ENCODE peak calls at places on chromosomes 13 and 19, in eight cellular contexts. One of them, this sample, is unnamed.

GRCh38 chr13:96898855-96899254 is 95.4 kb downstream of the OXGR1 start:
- DNase-seq in skeletal muscle cell: no peak
- DNase-seq in activated naive CD4-positive, alpha-beta T cell: no peak
- DNase-seq in AG20443: no peak
- DNase-seq in naive B cell: no peak
- DNase-seq in GOT3: no peak
- DNase-seq in GM12865: no peak
- DNase-seq in stimulated activated CD8-positive, alpha-beta memory T cell treated with anti-CD3 and anti-CD28 coated beads, Interleukin-15, amount 100 ng/mL, for 4 hours: no peak
- DNase-seq in this sample: peak

GRCh38 chr13:105445793-105446192 is 1089.7 kb downstream of the EFNB2 start:
- DNase-seq in skeletal muscle cell: no peak
- DNase-seq in activated naive CD4-positive, alpha-beta T cell: no peak
- DNase-seq in AG20443: no peak
- DNase-seq in naive B cell: no peak
- DNase-seq in GOT3: no peak
- DNase-seq in GM12865: no peak
- DNase-seq in stimulated activated CD8-positive, alpha-beta memory T cell treated with anti-CD3 and anti-CD28 coated beads, Interleukin-15, amount 100 ng/mL, for 4 hours: no peak
- DNase-seq in this sample: no peak

GRCh38 chr13:73970413-73971055 is 163.7 kb downstream of the KLF12 start:
- DNase-seq in skeletal muscle cell: peak
- DNase-seq in activated naive CD4-positive, alpha-beta T cell: no peak
- DNase-seq in AG20443: no peak
- DNase-seq in naive B cell: no peak
- DNase-seq in GOT3: no peak
- DNase-seq in GM12865: no peak
- DNase-seq in stimulated activated CD8-positive, alpha-beta memory T cell treated with anti-CD3 and anti-CD28 coated beads, Interleukin-15, amount 100 ng/mL, for 4 hours: no peak
- DNase-seq in this sample: peak

GRCh38 chr19:29293736-29294342 is 80.9 kb upstream of the UQCRFS1 start:
- DNase-seq in skeletal muscle cell: no peak
- DNase-seq in activated naive CD4-positive, alpha-beta T cell: no peak
- DNase-seq in AG20443: no peak
- DNase-seq in naive B cell: no peak
- DNase-seq in GOT3: no peak
- DNase-seq in GM12865: no peak
- DNase-seq in stimulated activated CD8-positive, alpha-beta memory T cell treated with anti-CD3 and anti-CD28 coated beads, Interleukin-15, amount 100 ng/mL, for 4 hours: no peak
- DNase-seq in this sample: no peak

GRCh38 chr13:102770435-102770834 is 3.2 kb downstream of the TEX30 start:
- DNase-seq in skeletal muscle cell: no peak
- DNase-seq in activated naive CD4-positive, alpha-beta T cell: no peak
- DNase-seq in AG20443: no peak
- DNase-seq in naive B cell: no peak
- DNase-seq in GOT3: no peak
- DNase-seq in GM12865: no peak
- DNase-seq in stimulated activated CD8-positive, alpha-beta memory T cell treated with anti-CD3 and anti-CD28 coated beads, Interleukin-15, amount 100 ng/mL, for 4 hours: no peak
- DNase-seq in this sample: no peak

GRCh38 chr13:109790951-109791605 is 4.7 kb upstream of the IRS2 start:
- DNase-seq in skeletal muscle cell: no peak
- DNase-seq in activated naive CD4-positive, alpha-beta T cell: peak
- DNase-seq in AG20443: no peak
- DNase-seq in naive B cell: no peak
- DNase-seq in GOT3: no peak
- DNase-seq in GM12865: no peak
- DNase-seq in stimulated activated CD8-positive, alpha-beta memory T cell treated with anti-CD3 and anti-CD28 coated beads, Interleukin-15, amount 100 ng/mL, for 4 hours: no peak
- DNase-seq in this sample: no peak

GRCh38 chr13:29883941-29884518 is 33.6 kb upstream of the UBL3 start:
- DNase-seq in skeletal muscle cell: no peak
- DNase-seq in activated naive CD4-positive, alpha-beta T cell: no peak
- DNase-seq in AG20443: peak
- DNase-seq in naive B cell: no peak
- DNase-seq in GOT3: no peak
- DNase-seq in GM12865: no peak
- DNase-seq in stimulated activated CD8-positive, alpha-beta memory T cell treated with anti-CD3 and anti-CD28 coated beads, Interleukin-15, amount 100 ng/mL, for 4 hours: no peak
- DNase-seq in this sample: no peak

GRCh38 chr19:37594982-37595382 is 306 bp downstream of the ZNF540 start:
- DNase-seq in skeletal muscle cell: peak
- DNase-seq in activated naive CD4-positive, alpha-beta T cell: peak
- DNase-seq in AG20443: peak
- DNase-seq in naive B cell: peak
- DNase-seq in GOT3: no peak
- DNase-seq in GM12865: peak
- DNase-seq in stimulated activated CD8-positive, alpha-beta memory T cell treated with anti-CD3 and anti-CD28 coated beads, Interleukin-15, amount 100 ng/mL, for 4 hours: peak
- DNase-seq in this sample: peak

This sample was measured in occipital lobe.